ENCODE peak calls at places on chromosomes 5 and 9, in four cellular contexts. L is fibroblast of lung, O is fibroblast of the aortic adventitia, A is H9. D is an unnamed sample.

GRCh38 chr5:8633706-8634105 is 764.8 kb downstream of the MTRR start:
- DNase-seq in L (peak), O (peak), A (no peak), D (peak)

GRCh38 chr5:93800988-93801811 is 59.8 kb upstream of the POU5F2 start:
- DNase-seq in L (peak), O (peak), A (no peak), D (no peak)

GRCh38 chr5:83475540-83476469 is 4.3 kb downstream of the VCAN start:
- DNase-seq in L (peak), O (peak), A (no peak), D (peak)

GRCh38 chr9:88824711-88825110 is 166.6 kb upstream of the S1PR3 start:
- DNase-seq in L (peak), O (no peak), A (no peak), D (no peak)

GRCh38 chr5:33890633-33891032 is 1.2 kb downstream of the ADAMTS12 start:
- DNase-seq in L (peak), O (peak), A (peak), D (no peak)

GRCh38 chr9:128091144-128091543 is 23.1 kb downstream of the SLC25A25 start:
- DNase-seq in L (peak), O (peak), A (peak), D (peak)

GRCh38 chr5:149452007-149452664 is 73.0 kb upstream of the IL17B start:
- DNase-seq in L (peak), O (peak), A (peak), D (no peak)

GRCh38 chr9:121169094-121169601 is 32.5 kb downstream of the RAB14 start:
- DNase-seq in L (peak), O (peak), A (no peak), D (no peak)

GRCh38 chr5:140322751-140323731 is 20.1 kb upstream of the PFDN1 start:
- DNase-seq in L (peak), O (peak), A (no peak), D (no peak)

GRCh38 chr5:170251462-170251861 is 18.7 kb downstream of the C5orf58 start:
- DNase-seq in L (no peak), O (no peak), A (no peak), D (no peak)

GRCh38 chr9:92141144-92142129 is 26.2 kb upstream of the SPTLC1 start:
- DNase-seq in L (peak), O (peak), A (peak), D (no peak)

GRCh38 chr9:126618200-126618589 is 4.5 kb downstream of the LMX1B start:
- DNase-seq in L (no peak), O (no peak), A (no peak), D (no peak)

GRCh38 chr5:141003791-141004601 is 37.7 kb downstream of the PCDHAC2 start:
- DNase-seq in L (no peak), O (no peak), A (peak), D (no peak)

GRCh38 chr9:133585481-133586367 is 23.5 kb downstream of the FAM163B start:
- DNase-seq in L (no peak), O (no peak), A (no peak), D (no peak)

GRCh38 chr5:40233268-40233667 is 446.4 kb upstream of the PTGER4 start:
- DNase-seq in L (no peak), O (no peak), A (no peak), D (no peak)

GRCh38 chr9:20292002-20292401 is 330.3 kb downstream of the MLLT3 start:
- DNase-seq in L (peak), O (peak), A (no peak), D (no peak)

GRCh38 chr9:128689820-128690683 is 1.0 kb downstream of the SET start:
- DNase-seq in L (peak), O (peak), A (peak), D (no peak)

GRCh38 chr5:67089200-67089725 is 107.3 kb downstream of the CD180 start:
- DNase-seq in L (peak), O (peak), A (no peak), D (no peak)

GRCh38 chr5:56003633-56004032 is 8.9 kb upstream of the IL6ST start:
- DNase-seq in L (peak), O (peak), A (no peak), D (no peak)

GRCh38 chr9:4987996-4988421 is 2.9 kb downstream of the JAK2 start:
- DNase-seq in L (peak), O (peak), A (peak), D (peak)

GRCh38 chr5:14039576-14039975 is 95.1 kb upstream of the DNAH5 start:
- DNase-seq in L (no peak), O (peak), A (no peak), D (no peak)

GRCh38 chr5:37886207-37886905 is 46.5 kb upstream of the GDNF start:
- DNase-seq in L (no peak), O (no peak), A (no peak), D (no peak)

GRCh38 chr5:57456531-57457135 is 26.0 kb downstream of the ACTBL2 start:
- DNase-seq in L (no peak), O (no peak), A (no peak), D (no peak)

GRCh38 chr9:78236511-78236950 is 656 bp downstream of the CEP78 start:
- DNase-seq in L (peak), O (no peak), A (no peak), D (no peak)

GRCh38 chr5:54722846-54723433 is 205.4 kb downstream of the SNX18 start:
- DNase-seq in L (peak), O (no peak), A (no peak), D (no peak)

GRCh38 chr5:137220523-137220927 is 278.6 kb downstream of the SPOCK1 start:
- DNase-seq in L (peak), O (peak), A (peak), D (peak)

GRCh38 chr5:102668220-102668930 is 86.7 kb upstream of the PAM start:
- DNase-seq in L (no peak), O (no peak), A (no peak), D (no peak)

GRCh38 chr5:40441733-40442132 is 238.0 kb upstream of the PTGER4 start:
- DNase-seq in L (no peak), O (no peak), A (no peak), D (no peak)

GRCh38 chr9:131776473-131776872 is 36.6 kb upstream of the RAPGEF1 start:
- DNase-seq in L (peak), O (peak), A (peak), D (no peak)

GRCh38 chr5:56409331-56410190 is 176.4 kb upstream of the ANKRD55 start:
- DNase-seq in L (peak), O (peak), A (no peak), D (peak)

GRCh38 chr9:115220339-115221009 is 102.5 kb upstream of the TNC start:
- DNase-seq in L (peak), O (peak), A (no peak), D (peak)

GRCh38 chr9:2087500-2088313 is 72.6 kb downstream of the SMARCA2 start:
- DNase-seq in L (peak), O (peak), A (no peak), D (no peak)

GRCh38 chr9:2085719-2086515 is 70.8 kb downstream of the SMARCA2 start:
- DNase-seq in L (peak), O (peak), A (no peak), D (peak)

GRCh38 chr9:2082802-2083201 is 67.7 kb downstream of the SMARCA2 start:
- DNase-seq in L (peak), O (no peak), A (no peak), D (no peak)

GRCh38 chr9:2086971-2087370 is 71.8 kb downstream of the SMARCA2 start:
- DNase-seq in L (no peak), O (no peak), A (no peak), D (no peak)

DNA sequence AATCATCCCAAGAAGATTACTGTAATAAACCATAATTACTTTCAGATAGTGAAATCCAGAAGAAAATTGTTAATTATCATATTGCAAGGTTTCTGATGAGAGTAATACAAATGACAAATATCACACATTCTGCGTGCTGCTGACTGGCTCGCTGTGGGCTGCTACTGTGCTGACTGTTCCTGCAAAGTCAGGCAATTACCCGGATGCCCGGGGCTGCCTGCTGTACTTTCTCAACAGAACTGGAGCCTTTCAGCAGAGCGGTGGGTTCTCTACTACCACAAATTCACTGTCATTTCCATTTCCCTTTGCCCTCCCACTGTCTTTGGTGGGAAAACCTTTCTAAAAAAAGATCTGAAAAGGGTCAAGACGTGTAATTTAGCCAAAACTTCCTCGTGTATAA is 68.4 kb downstream of the SMARCA2 start:
- DNase-seq in L (no peak), O (no peak), A (no peak), D (no peak)
- TF ChIP-seq CTCF in L (no peak), O (no peak), A (no peak), D (no peak)

GRCh38 chr5:176559683-176560082 is 10.5 kb downstream of the CDHR2 start:
- DNase-seq in L (no peak), O (no peak), A (no peak), D (no peak)
- TF ChIP-seq CTCF in L (no peak), O (no peak), A (peak), D (no peak)

GRCh38 chr5:114362977-114363721 is 1.3 kb downstream of the KCNN2 start:
- DNase-seq in L (peak), O (peak), A (peak), D (no peak)

GRCh38 chr5:114360362-114360761 is 1.5 kb upstream of the KCNN2 start:
- DNase-seq in L (peak), O (no peak), A (no peak), D (no peak)

GRCh38 chr5:114361724-114362196 is at the start of gene KCNN2:
- DNase-seq in L (peak), O (peak), A (peak), D (peak)

GRCh38 chr5:114362197-114362976 is 517 bp downstream of the KCNN2 start:
- DNase-seq in L (peak), O (no peak), A (no peak), D (no peak)

GRCh38 chr5:114360816-114361723 is 800 bp upstream of the KCNN2 start:
- DNase-seq in L (peak), O (no peak), A (peak), D (no peak)
- TF ChIP-seq CTCF in L (peak), O (no peak), A (peak), D (no peak)

DNA sequence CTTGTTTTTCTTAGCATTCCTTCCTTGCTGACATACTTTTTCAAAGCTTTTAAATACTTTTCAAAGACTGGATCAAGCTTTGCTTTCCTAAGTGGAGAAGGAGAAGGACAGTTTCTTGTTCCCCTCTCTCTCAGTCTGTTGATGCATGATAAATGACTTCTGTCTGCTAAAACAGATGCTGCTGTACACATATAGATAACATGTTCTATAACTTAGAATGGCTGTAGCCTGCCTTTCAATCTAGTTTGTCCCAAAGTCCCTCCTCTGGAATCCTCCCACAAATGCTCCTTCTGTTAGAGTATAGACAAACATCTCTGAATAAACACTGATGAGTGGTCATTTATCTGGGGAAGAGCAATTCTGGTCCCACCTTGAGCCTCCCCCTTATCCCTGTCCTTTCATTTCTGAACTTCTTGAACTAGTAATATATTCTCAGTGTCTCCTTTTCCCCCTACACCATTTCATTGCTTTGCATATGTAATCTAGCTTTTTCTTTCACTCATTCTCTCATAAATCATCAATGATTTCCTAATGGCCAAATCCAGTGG is 5.4 kb upstream of the HEMGN start:
- DNase-seq in L (no peak), O (no peak), A (no peak), D (no peak)
- TF ChIP-seq CTCF in L (no peak), O (no peak), A (no peak), D (no peak)

GRCh38 chr9:125407974-125408900 is 146.6 kb downstream of the GAPVD1 start:
- DNase-seq in L (peak), O (peak), A (peak), D (peak)
- TF ChIP-seq CTCF in L (peak), O (peak), A (peak), D (peak)

D was measured in AG09319.